ENCODE peak calls at places on chromosomes 7 and 10, in seven cellular contexts. Y, K, D, M, N, A and V are unnamed samples.

GRCh38 chr10:71765907-71766716 is 7.2 kb downstream of the VSIR start:
- DNase-seq in K (no peak), A (no peak), M (no peak), D (no peak), N (no peak), Y (no peak), V (no peak)

GRCh38 chr10:48282829-48283228 is 8.3 kb upstream of the FRMPD2 start:
- DNase-seq in A (no peak), K (no peak), M (no peak), Y (no peak), N (no peak), D (no peak), V (no peak)

GRCh38 chr7:17599733-17600685 is 301.6 kb downstream of the AHR start:
- DNase-seq in N (peak; percentile 26), D (no peak), K (peak; percentile 95), M (no peak), A (peak; percentile 96), Y (no peak), V (no peak)

GRCh38 chr10:16441106-16441850 is 4.5 kb downstream of the PTER start:
- DNase-seq in Y (no peak), K (peak; percentile 10), A (peak; percentile 7), M (no peak), D (no peak), N (no peak), V (no peak)

GRCh38 chr10:132536241-132536963 is 1.2 kb upstream of the INPP5A start:
- DNase-seq in M (peak; percentile 19), K (no peak), A (no peak), D (no peak), Y (no peak), N (no peak), V (no peak)

GRCh38 chr7:155886391-155887173 is 74.3 kb upstream of the SHH start:
- DNase-seq in Y (no peak), A (no peak), K (no peak), D (no peak), M (no peak), N (no peak), V (no peak)

GRCh38 chr10:110016037-110016436 is 8.3 kb downstream of the ADD3 start:
- DNase-seq in K (peak; percentile 54), D (no peak), Y (no peak), A (no peak), N (no peak), M (peak; percentile 42), V (no peak)

GRCh38 chr7:106999023-106999422 is 45.5 kb upstream of the PRKAR2B start:
- DNase-seq in D (no peak), K (no peak), N (no peak), M (no peak), A (no peak), Y (no peak), V (no peak)

GRCh38 chr7:157977717-157978470 is 609.7 kb downstream of the PTPRN2 start:
- DNase-seq in A (no peak), K (no peak), M (no peak), D (no peak), Y (no peak), N (no peak), V (no peak)

GRCh38 chr7:70416611-70417010 is 715.3 kb upstream of the GALNT17 start:
- DNase-seq in M (no peak), A (no peak), K (no peak), D (no peak), Y (no peak), N (no peak), V (no peak)

GRCh38 chr7:82859106-82859850 is 303.4 kb downstream of the PCLO start:
- DNase-seq in D (no peak), Y (no peak), M (peak; percentile 20), K (peak; percentile 2), A (peak; percentile 0), N (no peak), V (no peak)

GRCh38 chr7:82507976-82508677 is 64.5 kb upstream of the CACNA2D1 start:
- DNase-seq in D (no peak), N (peak; percentile 71), K (no peak), M (no peak), A (no peak), Y (no peak), V (no peak)

GRCh38 chr7:1961776-1962276 is 270.9 kb downstream of the MAD1L1 start:
- DNase-seq in D (peak; percentile 58), Y (peak; percentile 24), K (peak; percentile 55), M (no peak), A (peak; percentile 88), N (no peak), V (no peak)

GRCh38 chr7:36600314-36600682 is 124.0 kb downstream of the AOAH start:
- DNase-seq in D (no peak), N (no peak), Y (no peak), A (no peak), M (no peak), K (no peak), V (no peak)

GRCh38 chr7:26198133-26198780 is 2.3 kb downstream of the HNRNPA2B1 start:
- DNase-seq in Y (no peak), M (peak; percentile 76), D (no peak), N (no peak), K (peak; percentile 46), A (no peak), V (no peak)

GRCh38 chr7:18444856-18445255 is 50.7 kb upstream of the HDAC9 start:
- DNase-seq in N (no peak), A (no peak), M (no peak), D (no peak), Y (no peak), K (no peak), V (no peak)

GRCh38 chr10:30387646-30388243 is 38.7 kb upstream of the MTPAP start:
- DNase-seq in D (no peak), M (no peak), Y (no peak), K (peak; percentile 22), N (no peak), A (peak; percentile 58), V (no peak)

GRCh38 chr10:34710391-34710751 is 104.7 kb downstream of the PARD3 start:
- DNase-seq in A (no peak), N (no peak), D (no peak), Y (no peak), M (no peak), K (peak; percentile 84), V (no peak)

GRCh38 chr7:1479287-1479686 is 20.0 kb upstream of the MICALL2 start:
- DNase-seq in D (no peak), K (no peak), M (no peak), A (no peak), N (no peak), Y (no peak), V (no peak)

GRCh38 chr10:33381897-33382578 is 47.6 kb upstream of the NRP1 start:
- DNase-seq in N (no peak), M (no peak), K (peak; percentile 80), D (no peak), Y (no peak), A (no peak), V (no peak)

GRCh38 chr7:11742496-11742895 is 89.5 kb downstream of the THSD7A start:
- DNase-seq in D (no peak), M (no peak), Y (no peak), N (peak; percentile 93), K (no peak), A (no peak), V (no peak)

GRCh38 chr7:128404826-128405344 is 4.9 kb downstream of the IMPDH1 start:
- DNase-seq in K (peak; percentile 29), A (no peak), Y (no peak), N (no peak), D (peak; percentile 35), M (no peak), V (no peak)

GRCh38 chr10:48634198-48634983 is 29.5 kb upstream of the ARHGAP22 start:
- DNase-seq in A (no peak), M (peak; percentile 99), K (peak; percentile 92), Y (peak; percentile 29), N (no peak), D (peak; percentile 60), V (peak; percentile 91)

GRCh38 chr7:100867040-100867795 is at the start of gene TRIP6:
- DNase-seq in Y (peak; percentile 45), M (peak; percentile 18), N (no peak), A (peak; percentile 75), K (peak; percentile 95), D (peak; percentile 80), V (peak; percentile 91)

GRCh38 chr10:73807471-73807870 is 3.9 kb downstream of the NDST2 start:
- DNase-seq in N (no peak), Y (no peak), D (no peak), K (no peak), M (no peak), A (no peak), V (no peak)

GRCh38 chr7:134254311-134254710 is 62.4 kb downstream of the SLC35B4 start:
- DNase-seq in D (no peak), A (no peak), N (no peak), K (peak; percentile 2), M (peak; percentile 32), Y (no peak), V (no peak)

GRCh38 chr7:24979470-24979862 is 512 bp downstream of the OSBPL3 start:
- DNase-seq in A (peak; percentile 54), K (peak; percentile 66), N (peak; percentile 28), Y (peak; percentile 60), D (peak; percentile 88), M (no peak), V (peak; percentile 32)